ENCODE peak calls at places on chromosomes 1 and 21, in seven cellular contexts. W is breast epithelium, H is stomach, X is spleen, O is HCT116, G is transverse colon, J is prostate gland. S is an unnamed sample.
A peak's percentile ranks its signal among the peaks of the same experiment; 100 is the strongest.

GRCh38 chr21:39386194-39386593 is 37.3 kb upstream of the HMGN1 start:
- DNase-seq in W (no peak), H (peak; percentile 37), X (peak; percentile 79), O (no peak), G (no peak), J (no peak), S (peak; percentile 69)

GRCh38 chr1:220962031-220962751 is 82.9 kb downstream of the HLX start:
- DNase-seq in W (no peak), H (no peak), X (no peak), O (no peak), G (no peak), J (no peak), S (no peak)

GRCh38 chr1:55246896-55247295 is 31.7 kb upstream of the USP24 start:
- DNase-seq in W (no peak), H (no peak), X (no peak), O (no peak), G (no peak), J (no peak), S (no peak)

GRCh38 chr1:30277415-30277814 is 446.0 kb downstream of the MATN1 start:
- DNase-seq in W (no peak), H (no peak), X (no peak), O (no peak), G (no peak), J (no peak), S (no peak)

GRCh38 chr1:112444269-112444668 is 48.3 kb downstream of the CTTNBP2NL start:
- DNase-seq in W (no peak), H (no peak), X (no peak), O (no peak), G (no peak), J (no peak), S (no peak)

GRCh38 chr1:48617227-48617626 is 145.2 kb upstream of the SPATA6 start:
- DNase-seq in W (peak; percentile 29), H (no peak), X (no peak), O (no peak), G (no peak), J (no peak), S (no peak)

GRCh38 chr1:174297351-174297750 is 138.0 kb downstream of the RABGAP1L start:
- DNase-seq in W (no peak), H (no peak), X (no peak), O (no peak), G (no peak), J (no peak), S (no peak)

GRCh38 chr1:171769171-171769570 is 12.3 kb upstream of the METTL13 start:
- DNase-seq in W (no peak), H (no peak), X (no peak), O (no peak), G (no peak), J (no peak), S (no peak)

GRCh38 chr1:202958544-202959275 is 598 bp upstream of the ADIPOR1 start:
- DNase-seq in W (no peak), H (no peak), X (no peak), O (no peak), G (peak; percentile 35), J (no peak), S (no peak)

GRCh38 chr1:239993333-239993732 is 98.3 kb upstream of the FMN2 start:
- DNase-seq in W (no peak), H (no peak), X (no peak), O (no peak), G (no peak), J (no peak), S (no peak)

GRCh38 chr1:36580524-36580923 is 97.8 kb upstream of the CSF3R start:
- DNase-seq in W (no peak), H (no peak), X (no peak), O (no peak), G (no peak), J (no peak), S (no peak)

GRCh38 chr1:68104155-68104554 is 53.7 kb upstream of the DIRAS3 start:
- DNase-seq in W (no peak), H (no peak), X (no peak), O (no peak), G (no peak), J (no peak), S (no peak)

GRCh38 chr1:26010800-26011199 is 10.8 kb upstream of the EXTL1 start:
- DNase-seq in W (no peak), H (no peak), X (peak; percentile 21), O (no peak), G (no peak), J (no peak), S (no peak)

GRCh38 chr1:66684353-66684752 is 67.9 kb upstream of the DYNLT5 start:
- DNase-seq in W (no peak), H (no peak), X (no peak), O (no peak), G (no peak), J (no peak), S (no peak)

GRCh38 chr1:182861994-182862393 is 22.8 kb downstream of the DHX9 start:
- DNase-seq in W (no peak), H (no peak), X (no peak), O (no peak), G (no peak), J (no peak), S (no peak)

GRCh38 chr1:47232187-47232874 is at the start of gene TAL1:
- DNase-seq in W (no peak), H (no peak), X (no peak), O (no peak), G (no peak), J (no peak), S (no peak)

GRCh38 chr1:39183503-39184353 is 20.8 kb upstream of the MACF1 start:
- DNase-seq in W (peak; percentile 89), H (peak; percentile 61), X (no peak), O (peak; percentile 96), G (peak; percentile 75), J (peak; percentile 81), S (no peak)

GRCh38 chr1:230758705-230759354 is 11.6 kb downstream of the CAPN9 start:
- DNase-seq in W (no peak), H (no peak), X (no peak), O (no peak), G (no peak), J (no peak), S (no peak)

GRCh38 chr1:185315364-185316108 is 1.5 kb downstream of the IVNS1ABP start:
- DNase-seq in W (no peak), H (peak; percentile 78), X (no peak), O (peak; percentile 7), G (peak; percentile 33), J (no peak), S (no peak)

GRCh38 chr1:151998611-151999362 is 5.1 kb upstream of the S100A10 start:
- DNase-seq in W (no peak), H (no peak), X (no peak), O (no peak), G (no peak), J (no peak), S (no peak)

GRCh38 chr21:34820051-34820450 is 151.3 kb downstream of the CLIC6 start:
- DNase-seq in W (no peak), H (no peak), X (no peak), O (no peak), G (no peak), J (no peak), S (no peak)

GRCh38 chr1:84698718-84699117 is 8.5 kb upstream of the SSX2IP start:
- DNase-seq in W (no peak), H (no peak), X (no peak), O (peak; percentile 36), G (no peak), J (no peak), S (no peak)

GRCh38 chr1:172308577-172308976 is 111.9 kb upstream of the C1orf105 start:
- DNase-seq in W (no peak), H (no peak), X (no peak), O (no peak), G (no peak), J (no peak), S (no peak)

DNA sequence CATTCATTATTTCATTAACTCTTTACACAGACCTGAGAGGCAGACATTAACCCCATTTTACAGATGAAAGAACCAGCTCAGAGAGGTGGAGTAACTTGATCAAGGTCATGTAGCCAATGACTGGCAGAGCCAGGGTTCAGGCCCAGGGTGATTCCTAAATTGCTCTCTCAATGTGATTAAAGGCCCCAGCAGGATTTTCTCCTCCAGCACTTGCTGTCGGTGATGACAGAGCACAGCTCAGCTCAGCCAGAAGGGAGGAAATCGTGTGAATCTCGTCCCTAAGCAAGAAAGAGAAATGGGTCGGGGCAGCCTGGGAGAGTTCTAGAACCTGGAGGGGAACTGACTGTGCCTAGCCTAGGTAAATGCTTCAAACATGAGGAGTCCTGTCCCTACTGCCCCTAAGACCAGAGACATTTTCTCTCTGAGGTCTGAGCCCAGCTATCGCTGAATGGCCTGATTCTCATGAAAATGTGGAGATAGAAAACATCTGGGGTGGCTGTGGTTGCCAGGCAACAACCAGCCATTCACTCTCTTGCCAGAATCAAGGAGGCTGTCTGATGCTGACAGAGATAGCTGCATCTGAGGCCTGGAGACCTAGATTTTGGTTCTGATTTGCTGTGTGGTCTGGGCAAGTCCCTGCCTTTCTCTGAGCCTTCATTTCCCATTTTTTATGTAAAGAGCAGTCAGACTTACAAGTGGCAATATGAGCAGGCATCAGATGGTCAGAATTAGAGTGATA is 19.6 kb upstream of the RNF19B start:
- DNase-seq in W (no peak), H (no peak), X (no peak), O (no peak), G (no peak), J (no peak), S (no peak)
- TF ChIP-seq POLR2AphosphoS5 in W (no peak), H (no peak), X (no peak), O (no peak), G (no peak), J (no peak), S (no peak)

GRCh38 chr1:150259758-150260669 is 2.4 kb downstream of the CA14 start:
- DNase-seq in W (no peak), H (peak; percentile 78), X (no peak), O (no peak), G (peak; percentile 66), J (no peak), S (peak; percentile 63)
- H3K27ac ChIP-seq in W (peak overlapping the region; percentile 66), H (peak overlapping the region; percentile 49), X (no peak overlapping the region), O (peak overlapping the region; percentile 70), G (peak overlapping the region; percentile 62), J (peak overlapping the region; percentile 11), S (no peak overlapping the region)

GRCh38 chr1:10511494-10511885 is 36.7 kb downstream of the PEX14 start:
- DNase-seq in W (no peak), H (no peak), X (no peak), O (no peak), G (no peak), J (no peak), S (peak; percentile 30)

GRCh38 chr1:10509823-10510509 is 35.2 kb downstream of the PEX14 start:
- DNase-seq in W (no peak), H (no peak), X (no peak), O (no peak), G (no peak), J (no peak), S (no peak)

GRCh38 chr1:10508511-10508951 is 33.8 kb downstream of the PEX14 start:
- DNase-seq in W (no peak), H (no peak), X (no peak), O (no peak), G (no peak), J (no peak), S (peak; percentile 46)

GRCh38 chr1:10513199-10513598 is 38.4 kb downstream of the PEX14 start:
- DNase-seq in W (no peak), H (no peak), X (no peak), O (no peak), G (no peak), J (no peak), S (no peak)

GRCh38 chr1:10510520-10511493 is 36.1 kb downstream of the PEX14 start:
- DNase-seq in W (no peak), H (no peak), X (no peak), O (peak; percentile 24), G (peak; percentile 44), J (no peak), S (peak; percentile 68)
- TF ChIP-seq POLR2A in W (no peak), H (no peak), X (no peak), O (no peak), G (no peak), J (no peak), S (no peak)

GRCh38 chr1:97841369-97841768 is 79.5 kb downstream of the DPYD start:
- DNase-seq in W (no peak), H (no peak), X (no peak), O (no peak), G (no peak), J (no peak), S (no peak)
- TF ChIP-seq POLR2AphosphoS5 in W (no peak), H (no peak), X (no peak), O (no peak), G (no peak), J (no peak), S (no peak)

S was measured in sigmoid colon.